ENCODE peak calls at places on chromosome 13, in nine cellular contexts. P is tibial artery, G is left lung, S is ascending aorta, J is GM23338, V is right atrium auricular region, C is body of pancreas, L is adrenal gland, B is AG04449. U is an unnamed sample.

GRCh38 chr13:100954430-100955361 is 280.1 kb upstream of the TMTC4 start:
- DNase-seq in P (no peak), G (no peak), S (no peak), J (no peak), V (no peak), C (no peak), L (no peak), B (no peak), U (no peak)

GRCh38 chr13:72643339-72643989 is 84.0 kb downstream of the MZT1 start:
- DNase-seq in P (peak), G (no peak), S (no peak), J (peak), V (no peak), C (peak), L (peak), B (no peak), U (peak)

GRCh38 chr13:25973576-25973975 is 78.2 kb downstream of the SHISA2 start:
- DNase-seq in P (no peak), G (no peak), S (no peak), J (no peak), V (no peak), C (no peak), L (no peak), B (no peak), U (no peak)

GRCh38 chr13:19845758-19846157 is 17.7 kb downstream of the ZMYM5 start:
- DNase-seq in P (no peak), G (no peak), S (no peak), J (no peak), V (no peak), C (peak), L (peak), B (peak), U (peak)

GRCh38 chr13:19834704-19835103 is 28.7 kb downstream of the ZMYM5 start:
- DNase-seq in P (no peak), G (no peak), S (no peak), J (no peak), V (no peak), C (no peak), L (no peak), B (no peak), U (no peak)

GRCh38 chr13:75533866-75534265 is 3.8 kb downstream of the COMMD6 start:
- DNase-seq in P (no peak), G (no peak), S (no peak), J (no peak), V (no peak), C (no peak), L (no peak), B (no peak), U (no peak)

GRCh38 chr13:44313674-44314073 is 60.0 kb upstream of the SERP2 start:
- DNase-seq in P (no peak), G (no peak), S (no peak), J (no peak), V (no peak), C (no peak), L (no peak), B (no peak), U (peak)

GRCh38 chr13:43908156-43909126 is 28.7 kb downstream of the LACC1 start:
- DNase-seq in P (no peak), G (no peak), S (no peak), J (peak), V (no peak), C (peak), L (no peak), B (peak), U (peak)

GRCh38 chr13:40624338-40624737 is 42.1 kb downstream of the FOXO1 start:
- DNase-seq in P (no peak), G (no peak), S (no peak), J (no peak), V (no peak), C (no peak), L (peak), B (no peak), U (no peak)

GRCh38 chr13:40102854-40103253 is 447.4 kb downstream of the COG6 start:
- DNase-seq in P (no peak), G (peak), S (no peak), J (no peak), V (no peak), C (no peak), L (peak), B (no peak), U (peak)

GRCh38 chr13:77239312-77239711 is 87.6 kb downstream of the MYCBP2 start:
- DNase-seq in P (no peak), G (no peak), S (no peak), J (no peak), V (no peak), C (no peak), L (peak), B (no peak), U (no peak)

GRCh38 chr13:21149568-21149967 is 26.8 kb downstream of the SKA3 start:
- DNase-seq in P (no peak), G (no peak), S (no peak), J (no peak), V (no peak), C (no peak), L (no peak), B (no peak), U (no peak)

GRCh38 chr13:31046711-31047279 is 114.3 kb downstream of the TEX26 start:
- DNase-seq in P (no peak), G (no peak), S (no peak), J (no peak), V (no peak), C (peak), L (no peak), B (no peak), U (no peak)

GRCh38 chr13:32988588-32989256 is 27.5 kb upstream of the KL start:
- DNase-seq in P (no peak), G (no peak), S (no peak), J (no peak), V (no peak), C (no peak), L (no peak), B (no peak), U (no peak)

GRCh38 chr13:35144496-35144895 is 202.4 kb downstream of the NBEA start:
- DNase-seq in P (no peak), G (no peak), S (no peak), J (no peak), V (no peak), C (no peak), L (no peak), B (no peak), U (no peak)

GRCh38 chr13:100870898-100871297 is 196.3 kb upstream of the TMTC4 start:
- DNase-seq in P (no peak), G (no peak), S (no peak), J (no peak), V (no peak), C (no peak), L (no peak), B (no peak), U (no peak)

GRCh38 chr13:28140433-28141125 is 2.2 kb downstream of the PAN3 start:
- DNase-seq in P (no peak), G (no peak), S (no peak), J (peak), V (no peak), C (no peak), L (no peak), B (no peak), U (no peak)

GRCh38 chr13:40615619-40616018 is 50.8 kb downstream of the FOXO1 start:
- DNase-seq in P (no peak), G (no peak), S (no peak), J (no peak), V (no peak), C (no peak), L (no peak), B (no peak), U (no peak)

GRCh38 chr13:76836311-76836710 is 49.9 kb downstream of the KCTD12 start:
- DNase-seq in P (no peak), G (no peak), S (no peak), J (no peak), V (no peak), C (no peak), L (no peak), B (no peak), U (no peak)

GRCh38 chr13:40665061-40665753 is 1.2 kb downstream of the FOXO1 start:
- DNase-seq in P (peak), G (peak), S (no peak), J (peak), V (no peak), C (peak), L (peak), B (no peak), U (no peak)

GRCh38 chr13:52361225-52361624 is 44.7 kb downstream of the THSD1 start:
- DNase-seq in P (no peak), G (no peak), S (no peak), J (no peak), V (no peak), C (no peak), L (no peak), B (no peak), U (no peak)

GRCh38 chr13:26601669-26602068 is 44.2 kb downstream of the WASF3 start:
- DNase-seq in P (no peak), G (no peak), S (no peak), J (no peak), V (no peak), C (no peak), L (no peak), B (no peak), U (peak)

GRCh38 chr13:111263566-111263965 is 56.9 kb upstream of the TEX29 start:
- DNase-seq in P (no peak), G (no peak), S (no peak), J (no peak), V (no peak), C (no peak), L (no peak), B (no peak), U (no peak)

GRCh38 chr13:21670883-21671792 is at the start of gene FGF9:
- DNase-seq in P (peak), G (peak), S (no peak), J (peak), V (no peak), C (peak), L (peak), B (peak), U (no peak)

GRCh38 chr13:99944606-99945005 is 27.0 kb downstream of the ZIC5 start:
- DNase-seq in P (no peak), G (no peak), S (no peak), J (no peak), V (no peak), C (no peak), L (no peak), B (no peak), U (no peak)

GRCh38 chr13:27822873-27823311 is 30.6 kb downstream of the GSX1 start:
- DNase-seq in P (no peak), G (no peak), S (no peak), J (peak), V (no peak), C (no peak), L (no peak), B (no peak), U (no peak)

GRCh38 chr13:86725105-86725504 is 925.9 kb upstream of the SLITRK6 start:
- DNase-seq in P (no peak), G (no peak), S (no peak), J (peak), V (no peak), C (no peak), L (no peak), B (no peak), U (no peak)

GRCh38 chr13:51453959-51454703 is 1.3 kb upstream of the INTS6 start:
- DNase-seq in P (peak), G (no peak), S (no peak), J (peak), V (no peak), C (peak), L (peak), B (no peak), U (no peak)

GRCh38 chr13:21661097-21661496 is 9.8 kb upstream of the FGF9 start:
- DNase-seq in P (no peak), G (no peak), S (no peak), J (no peak), V (no peak), C (no peak), L (no peak), B (no peak), U (no peak)

GRCh38 chr13:39132286-39132685 is 94.0 kb downstream of the NHLRC3 start:
- DNase-seq in P (no peak), G (no peak), S (no peak), J (no peak), V (no peak), C (no peak), L (no peak), B (no peak), U (no peak)

GRCh38 chr13:102846261-102847015 is 606 bp downstream of the ERCC5 start:
- DNase-seq in P (no peak), G (peak), S (no peak), J (peak), V (no peak), C (peak), L (peak), B (no peak), U (no peak)

GRCh38 chr13:34410653-34411052 is 531.4 kb upstream of the NBEA start:
- DNase-seq in P (no peak), G (no peak), S (no peak), J (no peak), V (no peak), C (no peak), L (no peak), B (no peak), U (peak)

GRCh38 chr13:41465215-41465907 is 8.0 kb downstream of the RGCC start:
- DNase-seq in P (peak), G (peak), S (peak), J (no peak), V (no peak), C (peak), L (peak), B (peak), U (peak)

DNA sequence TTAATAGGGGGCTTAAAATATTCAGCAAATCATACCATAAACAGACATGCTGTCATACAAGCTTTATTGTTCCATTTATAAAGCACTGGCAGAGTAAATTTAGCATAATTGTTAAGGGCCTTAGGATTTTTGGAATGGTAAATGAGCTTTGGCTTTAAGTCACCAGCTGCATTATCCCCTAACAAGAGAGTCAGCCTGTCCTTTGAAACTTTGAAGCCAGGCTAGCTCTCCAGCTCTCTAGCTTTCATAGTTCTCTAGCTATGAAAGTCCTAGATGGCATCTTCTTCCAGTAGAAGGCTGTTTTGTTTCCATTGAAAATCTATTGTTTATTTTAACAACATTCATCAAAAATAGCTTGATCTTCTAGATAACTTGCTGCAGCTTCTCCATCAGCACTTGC is 420.8 kb upstream of the GPC6 start:
- DNase-seq in P (no peak), G (no peak), S (no peak), J (no peak), V (no peak), C (no peak), L (no peak), B (no peak), U (no peak)
- H3K4me3 ChIP-seq in P (peak), G (peak), S (peak), J (no peak), V (peak), C (no peak), L (peak), B (no peak), U (no peak)

GRCh38 chr13:48746816-48747215 is 93.1 kb downstream of the CYSLTR2 start:
- DNase-seq in P (no peak), G (no peak), S (no peak), J (no peak), V (no peak), C (no peak), L (no peak), B (no peak), U (no peak)

GRCh38 chr13:48748681-48749080 is 95.0 kb downstream of the CYSLTR2 start:
- DNase-seq in P (no peak), G (no peak), S (no peak), J (no peak), V (no peak), C (no peak), L (no peak), B (no peak), U (no peak)

GRCh38 chr13:48749144-48749543 is 95.4 kb downstream of the CYSLTR2 start:
- DNase-seq in P (no peak), G (no peak), S (no peak), J (no peak), V (no peak), C (no peak), L (peak), B (no peak), U (no peak)

GRCh38 chr13:48749699-48750473 is 96.2 kb downstream of the CYSLTR2 start:
- DNase-seq in P (peak), G (peak), S (peak), J (peak), V (peak), C (peak), L (peak), B (peak), U (peak)

DNA sequence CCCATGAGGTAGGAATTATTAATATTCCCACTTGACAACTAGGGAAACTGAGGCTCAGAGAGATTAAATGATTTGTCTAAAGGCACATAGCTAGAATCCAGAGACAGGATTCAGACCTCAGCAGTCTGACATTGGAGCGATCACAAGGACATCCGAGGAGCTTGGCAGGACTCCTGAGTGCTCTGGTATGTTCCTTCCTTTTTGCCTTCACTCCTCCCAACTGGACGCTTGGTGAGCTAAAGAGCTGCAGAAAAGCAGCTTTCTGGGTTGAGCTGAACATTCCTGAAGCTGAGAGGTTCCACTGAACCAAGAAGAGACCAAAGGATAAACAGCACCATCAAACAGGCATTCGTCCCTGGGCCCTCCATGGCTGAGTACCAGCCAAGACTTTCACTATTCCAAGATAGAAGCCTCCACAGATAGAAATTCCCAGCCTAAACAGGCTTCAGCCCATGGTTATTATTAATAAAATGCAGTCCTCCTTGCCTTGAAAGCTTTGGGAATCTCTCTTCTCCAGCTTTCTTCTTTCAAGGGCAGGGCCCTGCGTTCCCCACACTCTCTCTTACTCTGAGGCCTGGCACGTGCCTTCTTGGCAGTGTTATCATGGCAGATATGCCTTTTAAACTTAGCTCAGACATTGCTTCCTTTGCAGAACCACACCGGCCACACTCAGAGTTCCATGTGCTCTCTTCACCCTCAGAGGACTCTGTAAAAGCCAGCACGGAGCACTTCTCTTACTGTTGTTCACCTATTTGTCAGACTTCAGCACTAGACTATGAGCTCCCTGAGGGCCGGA is 97.1 kb downstream of the CYSLTR2 start:
- DNase-seq in P (peak), G (no peak), S (no peak), J (no peak), V (peak), C (peak), L (peak), B (no peak), U (no peak)
- TF ChIP-seq CTCF in P (peak), G (no peak), S (no peak), J (no peak), V (peak), C (no peak), L (no peak), B (no peak), U (no peak)

DNA sequence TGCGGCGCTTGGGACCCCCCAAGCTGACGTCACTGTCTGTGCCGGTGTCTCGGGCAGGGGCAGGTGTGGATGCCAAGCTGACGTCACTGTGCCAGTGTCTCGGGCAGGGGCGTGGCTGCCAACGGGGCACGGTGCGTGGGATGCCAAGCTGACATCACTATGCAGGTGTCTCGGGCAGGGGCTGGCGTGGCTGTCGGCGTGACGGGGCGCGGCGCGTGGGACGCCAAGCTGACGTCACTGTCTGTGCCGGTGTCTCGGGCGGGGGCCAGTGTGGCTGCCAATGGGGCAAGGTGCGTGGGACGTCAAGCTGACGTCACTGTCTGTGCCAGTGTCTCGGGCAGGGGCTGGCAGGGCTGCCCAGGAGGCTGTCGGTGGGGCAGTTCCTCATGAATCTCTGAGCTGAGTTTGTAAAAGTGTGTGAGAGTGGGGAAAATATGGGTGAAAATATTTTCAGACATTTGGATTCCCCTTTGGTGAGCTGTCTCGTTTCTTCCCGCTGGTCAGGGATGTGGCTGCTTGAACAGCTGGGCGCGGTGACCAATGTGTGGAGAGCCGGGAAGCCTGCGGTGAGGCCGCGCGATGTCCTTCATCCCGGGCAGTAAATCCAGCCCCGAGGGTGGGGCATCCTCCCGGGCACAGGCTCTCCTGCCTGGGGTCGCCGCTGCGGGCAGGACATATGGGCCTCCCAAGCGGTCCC is 25.2 kb downstream of the MCF2L start:
- DNase-seq in P (no peak), G (peak), S (no peak), J (no peak), V (no peak), C (no peak), L (no peak), B (no peak), U (no peak)
- H3K4me3 ChIP-seq in P (no peak), G (no peak), S (no peak), J (no peak), V (no peak), C (no peak), L (no peak), B (no peak), U (no peak)

GRCh38 chr13:60152114-60152513 is 11.6 kb downstream of the DIAPH3 start:
- DNase-seq in P (no peak), G (no peak), S (no peak), J (no peak), V (no peak), C (no peak), L (no peak), B (no peak), U (no peak)

GRCh38 chr13:60152904-60153303 is 10.8 kb downstream of the DIAPH3 start:
- DNase-seq in P (no peak), G (no peak), S (no peak), J (no peak), V (no peak), C (no peak), L (no peak), B (no peak), U (no peak)

GRCh38 chr13:60150538-60150937 is 13.2 kb downstream of the DIAPH3 start:
- DNase-seq in P (no peak), G (no peak), S (no peak), J (no peak), V (no peak), C (no peak), L (no peak), B (no peak), U (no peak)

GRCh38 chr13:60158321-60158801 is 5.4 kb downstream of the DIAPH3 start:
- DNase-seq in P (no peak), G (no peak), S (no peak), J (peak), V (no peak), C (no peak), L (no peak), B (no peak), U (no peak)

DNA sequence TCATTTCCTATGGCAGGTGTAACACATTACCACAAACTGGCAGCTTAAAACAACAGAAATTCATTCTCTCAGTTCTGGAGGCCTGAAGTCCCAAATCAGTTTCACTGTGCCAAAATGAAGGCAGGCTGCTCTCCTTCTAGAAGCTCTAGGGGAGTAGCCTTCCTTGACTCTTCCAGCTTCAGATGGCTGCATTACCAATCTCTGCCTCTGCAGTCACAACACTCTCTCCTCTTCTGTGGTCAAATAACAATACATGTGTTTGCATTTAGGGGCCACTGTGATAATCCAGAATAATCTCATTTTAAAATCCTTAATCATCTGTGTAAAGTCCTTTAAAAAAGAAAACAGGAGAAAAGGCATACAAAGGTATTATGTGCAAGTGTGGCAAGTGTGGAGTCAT is 7.8 kb downstream of the DIAPH3 start:
- DNase-seq in P (no peak), G (no peak), S (no peak), J (peak), V (no peak), C (no peak), L (no peak), B (no peak), U (no peak)
- TF ChIP-seq CTCF in P (no peak), G (no peak), S (no peak), J (peak), V (no peak), C (no peak), L (no peak), B (no peak), U (no peak)

GRCh38 chr13:57250472-57250871 is 83.5 kb downstream of the PRR20E start:
- DNase-seq in P (no peak), G (no peak), S (no peak), J (no peak), V (no peak), C (no peak), L (no peak), B (no peak), U (no peak)
- H3K4me3 ChIP-seq in P (no peak), G (no peak), S (no peak), J (no peak), V (no peak), C (no peak), L (no peak), B (no peak), U (no peak)

GRCh38 chr13:98144501-98145350 is 1.8 kb downstream of the FARP1 start:
- DNase-seq in P (no peak), G (no peak), S (no peak), J (peak), V (no peak), C (peak), L (peak), B (peak), U (peak)
- TF ChIP-seq CTCF in P (peak), G (no peak), S (no peak), J (no peak), V (no peak), C (peak), L (no peak), B (peak), U (peak)